ENCODE peak calls at places on chromosomes 4 and X, in nine cellular contexts. Y, F, B, P, T, J, H, A and C are unnamed samples.

GRCh38 chrX:50100188-50100587 is 100.6 kb downstream of the AKAP4 start:
- DNase-seq in H (no peak), Y (no peak), A (peak), J (no peak), F (no peak), P (no peak), B (no peak), T (no peak), C (no peak)

GRCh38 chr4:118755438-118756226 is 70.4 kb downstream of the METTL14 start:
- DNase-seq in J (no peak), T (no peak), A (no peak), H (no peak), P (no peak), Y (no peak), F (no peak), B (no peak), C (no peak)

GRCh38 chrX:32137525-32137924 is 1065.7 kb upstream of the FTHL17 start:
- DNase-seq in B (peak), H (peak), T (no peak), J (peak), P (no peak), F (no peak), Y (no peak), A (peak), C (no peak)

GRCh38 chr4:174141876-174142275 is 141.6 kb downstream of the FBXO8 start:
- DNase-seq in A (no peak), B (no peak), F (no peak), J (no peak), T (no peak), H (no peak), P (no peak), Y (no peak), C (no peak)

GRCh38 chr4:37981844-37982720 is 21.9 kb downstream of the PTTG2 start:
- DNase-seq in T (no peak), Y (peak), A (peak), J (no peak), P (no peak), H (no peak), F (no peak), B (peak), C (no peak)

GRCh38 chr4:173538148-173538902 is 8.3 kb upstream of the HAND2 start:
- DNase-seq in Y (no peak), F (peak), B (peak), A (peak), P (peak), H (peak), T (no peak), J (peak), C (no peak)

GRCh38 chr4:33078145-33078544 is 2358.0 kb downstream of the PCDH7 start:
- DNase-seq in H (no peak), J (no peak), Y (no peak), A (no peak), T (no peak), B (no peak), F (no peak), P (no peak), C (no peak)

GRCh38 chr4:7303561-7303960 is 111.2 kb downstream of the SORCS2 start:
- DNase-seq in J (no peak), A (no peak), F (no peak), Y (no peak), H (no peak), B (no peak), T (no peak), P (no peak), C (no peak)

GRCh38 chr4:31737419-31737818 is 1017.2 kb downstream of the PCDH7 start:
- DNase-seq in J (no peak), B (no peak), H (peak), A (no peak), P (no peak), T (no peak), F (no peak), Y (no peak), C (no peak)

GRCh38 chr4:74583066-74583700 is 138.2 kb downstream of the AREG start:
- DNase-seq in H (no peak), B (no peak), P (no peak), F (no peak), A (no peak), Y (peak), T (no peak), J (no peak), C (no peak)

GRCh38 chrX:111914398-111915092 is 38.6 kb downstream of the TRPC5OS start:
- DNase-seq in T (no peak), P (no peak), H (no peak), J (no peak), A (peak), B (no peak), F (no peak), Y (peak), C (no peak)

DNA sequence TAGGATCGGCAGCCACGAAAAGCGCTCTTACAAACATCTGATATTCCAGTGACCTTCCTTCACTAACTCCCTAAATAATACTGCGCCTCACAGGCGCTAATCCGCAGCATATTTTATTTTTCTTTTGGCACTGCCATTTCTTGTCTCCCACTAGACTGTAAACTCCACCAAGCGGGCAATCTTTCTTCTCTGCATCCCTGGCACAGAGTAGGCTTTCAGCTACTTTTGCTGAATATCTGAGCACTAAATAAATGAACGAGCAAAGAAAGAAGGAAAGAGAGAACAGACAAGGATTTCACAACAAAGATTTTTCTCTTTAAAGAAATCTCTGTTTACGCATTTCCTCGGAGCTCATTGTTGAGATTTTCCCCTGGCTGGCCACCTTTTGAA is 12.7 kb downstream of the NKX3-2 start:
- DNase-seq in J (no peak), F (no peak), Y (no peak), T (no peak), A (no peak), B (no peak), P (no peak), H (peak), C (no peak)
- H3K4me3 ChIP-seq in J (no peak), F (no peak), Y (no peak), T (no peak), A (no peak), B (no peak), P (no peak), H (no peak), C (no peak)

GRCh38 chr4:38993683-38994082 is 38.5 kb downstream of the TMEM156 start:
- DNase-seq in H (peak), P (no peak), F (no peak), A (no peak), J (no peak), B (no peak), Y (no peak), T (no peak), C (no peak)
- TF ChIP-seq CTCF in H (peak), P (no peak), F (no peak), A (peak), J (no peak), B (peak), Y (no peak), T (no peak), C (no peak)

DNA sequence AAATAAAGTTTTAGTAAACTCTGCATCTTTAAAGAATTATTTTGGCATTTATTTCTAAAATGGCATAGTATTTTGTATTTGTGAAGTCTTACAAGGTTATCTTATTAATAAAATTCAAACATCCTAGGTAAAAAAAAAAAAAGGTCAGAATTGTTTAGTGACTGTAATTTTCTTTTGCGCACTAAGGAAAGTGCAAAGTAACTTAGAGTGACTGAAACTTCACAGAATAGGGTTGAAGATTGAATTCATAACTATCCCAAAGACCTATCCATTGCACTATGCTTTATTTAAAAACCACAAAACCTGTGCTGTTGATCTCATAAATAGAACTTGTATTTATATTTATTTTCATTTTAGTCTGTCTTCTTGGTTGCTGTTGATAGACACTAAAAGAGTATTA is 370 bp downstream of the ALB start:
- DNase-seq in B (no peak), H (no peak), P (no peak), Y (no peak), A (no peak), J (no peak), F (no peak), T (no peak), C (no peak)
- H3K27ac ChIP-seq in B (no peak), H (no peak), P (no peak), Y (no peak), A (no peak), J (no peak), F (no peak), T (no peak), C (no peak)

DNA sequence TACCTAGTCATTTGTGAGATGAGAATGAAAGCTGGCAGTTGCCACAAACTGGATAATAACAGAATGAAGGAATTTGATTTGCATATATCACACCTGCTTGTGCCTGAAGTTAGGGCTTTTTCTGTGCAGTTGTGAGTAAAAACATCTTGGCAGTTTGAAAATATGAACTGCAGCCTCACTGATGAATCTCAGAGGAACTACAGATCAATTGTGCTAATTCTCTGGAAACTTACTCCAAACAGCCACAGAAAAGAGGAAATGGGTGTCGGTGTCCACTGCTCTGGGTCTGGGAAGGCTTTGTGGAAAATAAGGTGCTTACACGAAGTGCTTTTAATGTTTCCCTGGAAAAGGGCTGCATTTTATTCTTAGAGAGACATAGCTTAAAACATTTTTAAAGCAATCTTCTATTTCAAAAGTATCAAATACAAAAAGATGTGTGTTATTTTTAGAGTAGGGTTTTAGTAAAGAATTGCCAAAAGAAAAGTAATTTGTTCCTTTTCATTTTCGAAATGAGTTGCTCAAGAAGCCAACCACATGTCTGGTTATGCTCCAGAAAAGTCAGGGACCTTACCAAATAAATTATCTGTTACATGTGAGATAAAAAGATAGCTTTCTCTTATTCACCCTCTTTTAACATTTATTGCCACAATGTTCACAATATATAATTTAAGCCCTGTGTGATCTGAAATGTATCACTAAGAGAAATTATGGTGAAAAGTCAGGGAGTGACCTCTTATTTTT is 240.1 kb downstream of the FRAS1 start:
- DNase-seq in P (no peak), B (peak), A (no peak), J (no peak), H (peak), F (no peak), Y (peak), T (no peak), C (no peak)
- H3K4me3 ChIP-seq in P (no peak), B (no peak), A (no peak), J (no peak), H (no peak), F (no peak), Y (no peak), T (no peak), C (no peak)

DNA sequence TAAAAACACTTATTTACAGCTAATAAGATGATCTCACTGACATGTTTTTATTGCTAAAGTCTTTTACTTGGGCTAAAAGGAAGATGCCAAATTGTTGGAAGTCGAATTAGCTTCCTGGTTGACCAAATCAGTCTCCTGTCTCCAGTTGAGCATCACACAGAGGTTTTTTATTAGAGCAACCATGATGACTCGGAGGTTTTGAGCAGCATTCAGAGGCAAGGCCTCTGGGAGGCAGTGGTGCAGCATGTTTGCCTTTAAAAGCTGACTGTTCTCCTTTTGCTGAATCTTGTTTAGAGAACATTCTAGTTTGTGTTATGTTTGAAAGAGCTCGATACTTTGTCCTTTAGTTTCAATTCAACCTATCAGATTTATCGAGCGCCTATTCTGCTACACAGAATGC is 2.1 kb downstream of the UCHL1 start:
- DNase-seq in H (peak), Y (peak), J (no peak), A (peak), B (peak), T (no peak), P (no peak), F (no peak), C (peak)
- TF ChIP-seq CTCF in H (peak), Y (peak), J (peak), A (peak), B (peak), T (no peak), P (peak), F (peak), C (peak)

GRCh38 chr4:30616943-30617646 is 103.1 kb upstream of the PCDH7 start:
- DNase-seq in F (no peak), J (no peak), A (no peak), Y (peak), T (no peak), P (no peak), H (no peak), B (peak), C (no peak)
- H3K27ac ChIP-seq in F (no peak), J (no peak), A (no peak), Y (no peak), T (no peak), P (no peak), H (no peak), B (no peak), C (no peak)

GRCh38 chrX:40097101-40097491 is 662 bp downstream of the BCOR start:
- DNase-seq in T (peak), F (no peak), B (peak), J (peak), Y (no peak), H (no peak), P (no peak), A (no peak), C (no peak)
- H3K4me3 ChIP-seq in T (peak), F (peak), B (peak), J (peak), Y (no peak), H (peak), P (peak), A (peak), C (peak)

DNA sequence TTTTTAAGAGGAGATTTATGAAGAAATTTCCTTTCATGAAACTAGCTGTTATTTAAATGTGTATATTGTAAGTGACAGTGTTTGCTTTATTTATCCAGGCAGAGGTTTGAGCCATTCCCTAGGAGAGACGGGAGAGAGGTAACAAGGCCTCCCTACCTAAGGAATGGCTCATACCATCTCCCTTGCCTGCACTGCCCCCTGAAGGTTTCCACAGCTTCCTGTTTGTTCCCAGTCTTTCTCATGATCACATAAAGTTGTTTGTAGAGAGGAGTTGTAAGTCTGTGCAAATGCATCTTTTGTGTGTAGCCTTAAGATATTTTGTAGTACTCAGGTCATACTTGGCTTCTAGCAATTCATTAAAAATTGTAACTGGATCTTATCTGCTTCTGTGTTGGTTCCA is 1504.5 kb upstream of the PCDH10 start:
- DNase-seq in T (no peak), Y (peak), F (no peak), B (peak), J (no peak), H (no peak), A (peak), P (no peak), C (no peak)
- TF ChIP-seq CTCF in T (no peak), Y (peak), F (no peak), B (peak), J (no peak), H (peak), A (peak), P (no peak), C (no peak)

DNA sequence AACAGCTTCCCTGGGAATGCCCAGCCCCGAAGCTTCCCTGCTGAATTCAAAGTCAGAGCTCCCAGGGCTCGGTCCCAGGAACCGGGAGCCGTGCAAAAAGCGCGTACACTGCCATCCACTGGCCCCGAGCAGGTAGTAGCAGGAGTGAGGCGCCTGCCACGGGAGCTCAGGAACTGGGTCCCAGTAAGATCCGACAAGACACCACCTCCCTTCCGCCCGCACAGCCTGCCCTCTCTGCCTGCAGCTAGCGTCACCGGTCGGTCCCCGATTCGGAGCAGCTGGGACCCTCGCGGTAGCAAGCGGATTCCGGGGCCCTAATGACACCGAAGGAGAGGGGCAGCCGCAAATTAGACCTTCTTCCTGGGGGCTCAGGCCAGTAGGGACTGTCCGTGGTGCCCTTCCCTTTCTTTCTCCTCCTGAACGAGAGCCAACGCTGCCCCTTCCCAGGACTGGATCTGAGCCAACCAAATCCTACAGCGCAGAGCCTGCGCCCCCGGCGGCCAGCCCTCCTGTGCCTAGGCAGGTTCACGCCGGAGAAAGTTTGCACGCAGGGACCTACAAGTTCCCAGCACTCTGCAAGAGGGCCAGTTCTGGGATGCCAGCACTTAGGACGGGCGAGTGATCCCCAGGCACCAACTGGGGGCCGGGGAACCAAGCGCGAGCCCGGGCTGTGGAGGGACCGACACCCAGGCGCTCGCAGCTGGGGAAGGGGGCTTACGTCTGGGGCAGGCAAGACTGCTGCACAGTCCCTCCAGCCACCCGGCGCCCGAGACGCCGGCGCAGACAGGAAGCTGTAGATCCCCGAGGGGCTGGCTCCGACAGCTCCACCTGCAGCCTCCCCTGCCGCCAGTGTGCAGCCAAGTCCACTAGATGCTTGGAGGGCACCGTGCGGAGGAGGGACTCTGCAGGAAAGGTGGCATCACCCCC is 949 bp downstream of the CORIN start:
- DNase-seq in P (peak), B (peak), H (peak), Y (peak), J (peak), T (peak), F (peak), A (peak), C (peak)
- H3K27ac ChIP-seq in P (no peak), B (peak), H (no peak), Y (no peak), J (peak), T (no peak), F (peak), A (no peak), C (no peak)

GRCh38 chrX:78109458-78109857 is 5.4 kb downstream of the PGK1 start:
- DNase-seq in A (no peak), Y (no peak), F (no peak), H (no peak), P (no peak), J (no peak), T (no peak), B (no peak), C (no peak)
- H3K4me3 ChIP-seq in A (no peak), Y (no peak), F (no peak), H (no peak), P (no peak), J (no peak), T (no peak), B (no peak), C (no peak)